ENCODE peak calls at places on chromosomes 4 and X, in seven cellular contexts. D is sigmoid colon, C is stomach, F is AG04449, B is dorsolateral prefrontal cortex, M is colonic mucosa, Q is left ventricle myocardium inferior. G is an unnamed sample.

GRCh38 chr4:12445711-12446110 is 1017.0 kb upstream of the HS3ST1 start:
- DNase-seq in B (no peak), F (no peak), D (no peak), Q (no peak), M (no peak), C (no peak), G (no peak)

GRCh38 chrX:20350598-20350997 is 83.9 kb upstream of the RPS6KA3 start:
- DNase-seq in B (no peak), C (no peak), M (no peak), F (no peak), D (no peak), Q (no peak), G (no peak)

GRCh38 chrX:106612403-106612789 is 618 bp downstream of the RADX start:
- DNase-seq in F (no peak), M (no peak), D (no peak), B (no peak), Q (no peak), C (no peak), G (no peak)

GRCh38 chrX:103656623-103657022 is 27.8 kb downstream of the TCEAL1 start:
- DNase-seq in C (no peak), Q (no peak), D (no peak), M (no peak), B (no peak), F (peak; percentile 17), G (peak; percentile 92)

GRCh38 chr4:150164055-150164454 is 85.8 kb downstream of the DCLK2 start:
- DNase-seq in D (no peak), C (no peak), M (no peak), Q (peak; percentile 63), B (no peak), F (no peak), G (no peak)

GRCh38 chrX:44017726-44018125 is 44.5 kb upstream of the NDP start:
- DNase-seq in F (no peak), Q (no peak), D (no peak), M (no peak), C (no peak), B (no peak), G (no peak)

GRCh38 chrX:119516157-119516702 is 48.0 kb downstream of the SLC25A5 start:
- DNase-seq in F (no peak), Q (no peak), C (no peak), D (no peak), B (no peak), M (peak; percentile 40), G (peak; percentile 66)

GRCh38 chr4:101599620-101600019 is 190.9 kb upstream of the BANK1 start:
- DNase-seq in F (no peak), M (no peak), B (no peak), Q (no peak), D (no peak), C (no peak), G (no peak)

GRCh38 chr4:113476800-113477199 is 284.7 kb downstream of the CAMK2D start:
- DNase-seq in D (no peak), M (no peak), F (no peak), C (no peak), Q (no peak), B (no peak), G (peak; percentile 18)

GRCh38 chrX:21255207-21255606 is 119.0 kb upstream of the CNKSR2 start:
- DNase-seq in Q (no peak), M (no peak), C (no peak), B (no peak), D (no peak), F (no peak), G (no peak)

GRCh38 chrX:129976441-129976840 is 6.0 kb upstream of the BCORL1 start:
- DNase-seq in C (no peak), D (no peak), F (no peak), Q (no peak), M (no peak), B (no peak), G (no peak)

GRCh38 chrX:75131973-75132627 is 24.0 kb downstream of the ABCB7 start:
- DNase-seq in D (no peak), C (no peak), B (no peak), Q (peak; percentile 9), M (no peak), F (no peak), G (no peak)

GRCh38 chr4:157005193-157005592 is 33.6 kb upstream of the PDGFC start:
- DNase-seq in D (no peak), C (no peak), Q (no peak), F (no peak), M (no peak), B (no peak), G (no peak)

GRCh38 chr4:65670331-65671031 is at the start of gene EPHA5:
- DNase-seq in F (peak; percentile 21), B (peak; percentile 87), D (peak; percentile 78), Q (peak; percentile 47), M (peak; percentile 19), C (peak; percentile 66), G (no peak)

GRCh38 chrX:49166914-49167739 is 4.6 kb downstream of the MAGIX start:
- DNase-seq in C (peak; percentile 51), Q (peak; percentile 75), M (peak; percentile 66), F (no peak), D (peak; percentile 95), B (no peak), G (peak; percentile 74)

GRCh38 chr4:162984621-162985020 is 182.1 kb downstream of the NAF1 start:
- DNase-seq in F (no peak), C (no peak), M (no peak), Q (no peak), B (no peak), D (no peak), G (no peak)

GRCh38 chr4:1010522-1011021 is 854 bp upstream of the FGFRL1 start:
- DNase-seq in M (peak; percentile 68), C (peak; percentile 63), F (peak; percentile 14), Q (peak; percentile 69), B (no peak), D (peak; percentile 90), G (peak; percentile 72)

GRCh38 chr4:13930155-13930554 is 302.6 kb upstream of the BOD1L1 start:
- DNase-seq in B (no peak), Q (no peak), M (no peak), F (no peak), C (no peak), D (no peak), G (no peak)

GRCh38 chrX:129779747-129780146 is at the start of gene SASH3:
- DNase-seq in C (peak; percentile 50), Q (peak; percentile 39), D (peak; percentile 78), B (no peak), M (no peak), F (no peak), G (no peak)

GRCh38 chr4:9762823-9763475 is 18.5 kb upstream of the DRD5 start:
- DNase-seq in F (peak; percentile 4), B (peak; percentile 49), C (peak; percentile 51), Q (no peak), D (no peak), M (peak; percentile 73), G (peak; percentile 37)

GRCh38 chrX:97132654-97133415 is 249.1 kb downstream of the RPA4 start:
- DNase-seq in F (no peak), M (no peak), D (no peak), B (no peak), Q (no peak), C (no peak), G (no peak)

GRCh38 chr4:81081156-81081555 is 50.6 kb downstream of the BMP3 start:
- DNase-seq in Q (no peak), D (no peak), M (no peak), B (no peak), F (no peak), C (no peak), G (no peak)

GRCh38 chr4:11548529-11549176 is 120.0 kb upstream of the HS3ST1 start:
- DNase-seq in B (no peak), F (no peak), M (no peak), C (no peak), D (no peak), Q (no peak), G (no peak)

GRCh38 chrX:3548743-3549441 is 164.6 kb downstream of the PRKX start:
- DNase-seq in Q (no peak), B (no peak), F (no peak), D (no peak), C (no peak), M (no peak), G (peak; percentile 62)
- TF ChIP-seq CTCF in Q (peak; percentile 49), B (peak; percentile 24), F (no peak), D (no peak), C (no peak), M (no peak), G (peak; percentile 73)

GRCh38 chrX:1397001-1397400 is 5.1 kb upstream of the SLC25A6 start:
- DNase-seq in B (no peak), Q (peak; percentile 13), C (no peak), M (no peak), D (peak; percentile 62), F (no peak), G (no peak)

GRCh38 chrX:1393871-1394615 is 2.1 kb upstream of the SLC25A6 start:
- DNase-seq in C (peak; percentile 3), M (no peak), Q (no peak), D (peak; percentile 58), F (no peak), B (peak; percentile 20), G (no peak)

GRCh38 chrX:1397441-1397840 is 5.5 kb upstream of the SLC25A6 start:
- DNase-seq in C (no peak), F (no peak), Q (no peak), B (no peak), D (peak; percentile 40), M (no peak), G (no peak)

GRCh38 chrX:1394731-1395501 is 3.0 kb upstream of the SLC25A6 start:
- DNase-seq in Q (peak; percentile 17), F (no peak), B (peak; percentile 28), C (no peak), D (peak; percentile 66), M (no peak), G (no peak)

GRCh38 chrX:1395646-1396216 is 3.8 kb upstream of the SLC25A6 start:
- DNase-seq in B (no peak), Q (no peak), F (no peak), D (no peak), M (no peak), C (no peak), G (no peak)
- TF ChIP-seq CTCF in B (no peak), Q (no peak), F (no peak), D (no peak), M (no peak), C (no peak), G (no peak)

GRCh38 chrX:88136328-88136727 is 610.7 kb upstream of the CPXCR1 start:
- DNase-seq in Q (no peak), B (no peak), F (no peak), D (no peak), C (no peak), M (no peak), G (no peak)

GRCh38 chrX:88135735-88136134 is 611.3 kb upstream of the CPXCR1 start:
- DNase-seq in D (no peak), Q (no peak), B (no peak), C (no peak), M (no peak), F (no peak), G (no peak)
- TF ChIP-seq CTCF in D (no peak), Q (no peak), B (no peak), C (no peak), M (no peak), F (no peak), G (peak; percentile 20)

DNA sequence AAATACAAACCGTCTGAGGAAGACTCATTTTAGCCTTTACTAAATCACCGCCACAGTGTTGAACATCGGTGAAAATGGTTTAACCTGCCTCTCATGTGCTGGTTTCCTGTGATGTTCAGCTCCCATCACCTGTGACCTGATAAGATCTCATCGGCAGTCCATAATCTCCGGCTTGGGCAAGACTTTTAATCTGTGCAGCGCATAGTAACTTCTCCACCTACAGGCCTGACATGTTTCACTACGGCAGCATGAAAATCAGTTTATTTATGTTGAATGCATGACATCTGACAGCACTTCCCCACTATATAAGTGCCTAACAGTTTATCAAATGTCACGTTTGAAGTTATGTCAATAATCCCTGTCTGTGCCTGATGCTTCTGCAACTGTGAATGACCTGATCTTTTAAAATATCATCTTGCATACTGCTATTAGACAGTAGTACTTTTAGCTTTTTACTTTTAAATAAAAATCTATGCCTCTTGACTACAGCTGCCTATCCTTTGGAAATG is 1919.8 kb upstream of the AGA start:
- DNase-seq in D (no peak), Q (no peak), C (no peak), B (no peak), F (no peak), M (no peak), G (no peak)
- TF ChIP-seq CTCF in D (no peak), Q (no peak), C (no peak), B (no peak), F (no peak), M (no peak), G (no peak)